ENCODE peak calls at places on chromosome 6, in four cellular contexts. C, A, G and P are unnamed samples.

GRCh38 chr6:113995632-113996031 is 24.7 kb upstream of the HDAC2 start:
- DNase-seq in G (no peak), C (peak; percentile 58), A (peak; percentile 19), P (peak; percentile 35)

GRCh38 chr6:168158280-168158979 is 79.4 kb upstream of the FRMD1 start:
- DNase-seq in A (no peak), C (no peak), G (no peak), P (no peak)

GRCh38 chr6:89776583-89777233 is 42.9 kb downstream of the MDN1 start:
- DNase-seq in C (no peak), A (peak; percentile 28), G (no peak), P (no peak)

GRCh38 chr6:13334953-13335352 is 6.6 kb upstream of the TBC1D7 start:
- DNase-seq in C (no peak), A (no peak), G (no peak), P (no peak)

GRCh38 chr6:137700751-137701477 is 166.1 kb upstream of the TNFAIP3 start:
- DNase-seq in A (peak; percentile 53), G (no peak), C (no peak), P (no peak)

GRCh38 chr6:140623498-140623897 is 1249.0 kb upstream of the CITED2 start:
- DNase-seq in G (no peak), A (no peak), C (peak; percentile 21), P (no peak)

GRCh38 chr6:42709871-42710270 is 12.5 kb downstream of the PRPH2 start:
- DNase-seq in A (no peak), G (no peak), C (no peak), P (no peak)

GRCh38 chr6:22062807-22063408 is 233.9 kb downstream of the PRL start:
- DNase-seq in G (peak; percentile 69), A (no peak), C (no peak), P (no peak)

GRCh38 chr6:150145427-150145826 is 2.6 kb downstream of the PPP1R14C start:
- DNase-seq in C (no peak), G (no peak), A (no peak), P (no peak)

GRCh38 chr6:17869010-17869752 is 118.3 kb downstream of the KIF13A start:
- DNase-seq in G (no peak), A (no peak), C (no peak), P (peak; percentile 22)

GRCh38 chr6:41637179-41638001 is 878 bp upstream of the MDFI start:
- DNase-seq in G (no peak), C (no peak), A (no peak), P (peak; percentile 71)

GRCh38 chr6:3585320-3585935 is 128.6 kb upstream of the SLC22A23 start:
- DNase-seq in G (no peak), A (no peak), C (peak; percentile 61), P (no peak)

GRCh38 chr6:8100159-8100854 is 2.0 kb downstream of the EEF1E1 start:
- DNase-seq in C (no peak), G (no peak), A (no peak), P (no peak)

GRCh38 chr6:100096356-100096755 is 102.3 kb upstream of the MCHR2 start:
- DNase-seq in A (no peak), G (no peak), C (no peak), P (no peak)

DNA sequence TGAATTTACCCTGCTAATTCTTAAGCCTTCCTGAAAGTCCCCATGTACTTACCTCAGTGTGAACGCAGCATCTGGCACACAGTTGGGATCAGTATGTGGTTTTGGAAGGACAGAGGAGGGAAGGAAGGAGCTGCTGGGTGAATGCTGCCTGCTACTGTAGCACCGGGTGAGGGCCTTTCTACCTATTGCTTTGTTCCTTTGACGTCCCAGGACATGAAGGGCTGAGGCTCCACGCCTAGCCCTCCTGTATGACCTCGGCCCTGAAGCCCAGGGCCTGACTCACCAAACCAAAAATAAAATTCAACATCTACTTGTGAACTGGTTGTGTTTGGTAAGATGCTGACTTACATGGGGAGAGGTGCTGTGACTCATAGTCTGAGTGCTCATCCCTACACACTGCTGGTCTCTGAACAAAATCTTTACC is 51.1 kb downstream of the ARID1B start:
- DNase-seq in A (peak; percentile 39), C (peak; percentile 62), G (no peak), P (no peak)
- TF ChIP-seq PBX3 in A (no peak), C (no peak), G (no peak), P (no peak)

DNA sequence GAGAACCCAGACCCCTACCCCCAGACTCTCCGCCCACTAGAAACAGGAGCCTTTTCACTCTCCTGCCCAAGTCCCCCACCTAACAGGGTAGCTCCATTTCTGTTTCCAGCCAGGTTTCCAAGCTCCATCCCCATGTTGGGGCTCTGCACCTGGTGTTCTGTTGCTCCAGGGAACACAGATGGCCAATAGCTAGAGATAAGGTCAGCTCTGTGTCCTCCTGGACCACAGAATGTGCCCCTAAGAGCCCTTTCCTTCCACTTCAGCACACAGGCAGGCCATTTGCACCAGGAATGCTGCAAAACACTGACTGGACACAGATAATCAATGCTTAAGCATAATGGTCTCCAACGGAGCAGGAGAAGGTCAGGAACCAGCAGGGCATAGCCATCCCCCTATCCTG is 159.4 kb downstream of the QRSL1 start:
- DNase-seq in C (no peak), A (no peak), G (no peak), P (peak; percentile 39)
- TF ChIP-seq PBX3 in C (no peak), A (no peak), G (no peak), P (no peak)

GRCh38 chr6:170403451-170403850 is 96.9 kb downstream of the FAM120B start:
- DNase-seq in C (no peak), G (no peak), A (no peak), P (no peak)
- TF ChIP-seq PBX3 in C (no peak), G (no peak), A (no peak), P (no peak)

DNA sequence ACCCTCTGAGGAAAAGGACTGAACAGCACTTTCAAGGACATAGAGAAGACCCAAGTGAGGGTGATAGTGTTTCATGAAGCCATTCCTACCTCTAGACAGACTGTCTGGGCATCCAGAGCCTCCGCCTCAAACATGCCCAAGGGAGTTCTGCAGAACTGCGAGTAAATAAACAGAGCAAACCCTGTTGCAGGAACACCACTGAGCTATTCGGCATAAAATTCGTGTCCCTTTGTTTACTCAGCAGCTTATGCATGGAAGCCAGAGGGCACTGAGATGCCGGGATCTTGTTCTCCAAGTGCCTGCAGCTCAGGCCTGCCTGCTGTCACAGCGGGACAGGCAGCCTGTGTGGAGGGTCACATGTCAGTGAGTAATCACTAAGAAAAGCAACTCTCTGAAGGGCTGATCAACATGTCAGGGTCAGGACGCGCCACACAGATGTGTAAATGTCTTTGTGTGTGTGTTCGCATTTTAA is 164.9 kb upstream of the HEY2 start:
- DNase-seq in A (no peak), C (peak; percentile 29), G (no peak), P (no peak)
- TF ChIP-seq PBX3 in A (no peak), C (no peak), G (no peak), P (no peak)